ENCODE peak calls at places on chromosomes 3 and 15, in six cellular contexts. Q is NT2/D1, J is K562, V is HepG2, L is H1, E is GM12878. D is an unnamed sample.

GRCh38 chr15:22888120-22888859 is 49.8 kb downstream of the NIPA2 start:
- DNase-seq in E (no peak), V (no peak), J (peak), L (no peak), Q (no peak), D (no peak)

GRCh38 chr15:64452988-64453688 is 7.2 kb upstream of the ZNF609 start:
- DNase-seq in V (no peak), J (no peak), E (no peak), Q (no peak), L (no peak), D (no peak)

GRCh38 chr3:99976584-99976983 is 137.7 kb downstream of the FILIP1L start:
- DNase-seq in J (no peak), V (no peak), E (no peak), L (no peak), Q (no peak), D (no peak)

GRCh38 chr3:133570139-133570936 is 3.1 kb upstream of the CDV3 start:
- DNase-seq in Q (no peak), L (no peak), E (no peak), J (no peak), V (peak), D (peak)

GRCh38 chr3:154967090-154967489 is 113.0 kb upstream of the MME start:
- DNase-seq in V (no peak), Q (no peak), J (no peak), E (no peak), L (no peak), D (no peak)

GRCh38 chr3:11558002-11558401 is 85.7 kb downstream of the VGLL4 start:
- DNase-seq in J (no peak), V (no peak), L (no peak), E (no peak), Q (no peak), D (no peak)

GRCh38 chr15:66901336-66902100 is 163.9 kb upstream of the SMAD3 start:
- DNase-seq in Q (no peak), E (no peak), L (no peak), J (no peak), V (no peak), D (no peak)

GRCh38 chr15:52124270-52124878 is 11.8 kb upstream of the BCL2L10 start:
- DNase-seq in E (no peak), Q (no peak), L (no peak), J (no peak), V (peak), D (no peak)

GRCh38 chr3:30644615-30645014 is 38.2 kb downstream of the TGFBR2 start:
- DNase-seq in Q (no peak), V (no peak), J (no peak), E (no peak), L (no peak), D (no peak)

GRCh38 chr15:98754283-98755022 is 106.1 kb downstream of the IGF1R start:
- DNase-seq in J (no peak), L (no peak), Q (no peak), E (no peak), V (no peak), D (no peak)

GRCh38 chr3:23949784-23950183 is 4.7 kb downstream of the NR1D2 start:
- DNase-seq in J (no peak), Q (no peak), E (peak), L (no peak), V (peak), D (no peak)

GRCh38 chr3:177134166-177134565 is 63.1 kb downstream of the TBL1XR1 start:
- DNase-seq in E (no peak), L (no peak), V (no peak), Q (no peak), J (no peak), D (no peak)

GRCh38 chr3:175224051-175224450 is 364.9 kb downstream of the NAALADL2 start:
- DNase-seq in J (no peak), L (no peak), V (peak), Q (no peak), E (no peak), D (peak)

GRCh38 chr15:65666257-65666656 is 44.5 kb downstream of the SLC24A1 start:
- DNase-seq in V (no peak), L (no peak), Q (no peak), J (no peak), E (no peak), D (no peak)

GRCh38 chr3:56339671-56340070 is 128.6 kb downstream of the ERC2 start:
- DNase-seq in L (no peak), J (no peak), V (no peak), Q (no peak), E (no peak), D (no peak)

GRCh38 chr3:140186421-140186920 is 251.5 kb downstream of the CLSTN2 start:
- DNase-seq in L (no peak), V (no peak), E (no peak), J (no peak), Q (no peak), D (no peak)

GRCh38 chr15:48101376-48101961 is 19.3 kb upstream of the SLC24A5 start:
- DNase-seq in V (no peak), Q (no peak), E (no peak), L (no peak), J (no peak), D (no peak)

GRCh38 chr3:124558898-124559649 is 171.2 kb upstream of the UMPS start:
- DNase-seq in V (no peak), E (no peak), L (no peak), J (no peak), Q (peak), D (peak)

GRCh38 chr3:101026244-101026643 is 33.0 kb upstream of the ABI3BP start:
- DNase-seq in L (no peak), Q (no peak), V (no peak), E (no peak), J (no peak), D (no peak)

DNA sequence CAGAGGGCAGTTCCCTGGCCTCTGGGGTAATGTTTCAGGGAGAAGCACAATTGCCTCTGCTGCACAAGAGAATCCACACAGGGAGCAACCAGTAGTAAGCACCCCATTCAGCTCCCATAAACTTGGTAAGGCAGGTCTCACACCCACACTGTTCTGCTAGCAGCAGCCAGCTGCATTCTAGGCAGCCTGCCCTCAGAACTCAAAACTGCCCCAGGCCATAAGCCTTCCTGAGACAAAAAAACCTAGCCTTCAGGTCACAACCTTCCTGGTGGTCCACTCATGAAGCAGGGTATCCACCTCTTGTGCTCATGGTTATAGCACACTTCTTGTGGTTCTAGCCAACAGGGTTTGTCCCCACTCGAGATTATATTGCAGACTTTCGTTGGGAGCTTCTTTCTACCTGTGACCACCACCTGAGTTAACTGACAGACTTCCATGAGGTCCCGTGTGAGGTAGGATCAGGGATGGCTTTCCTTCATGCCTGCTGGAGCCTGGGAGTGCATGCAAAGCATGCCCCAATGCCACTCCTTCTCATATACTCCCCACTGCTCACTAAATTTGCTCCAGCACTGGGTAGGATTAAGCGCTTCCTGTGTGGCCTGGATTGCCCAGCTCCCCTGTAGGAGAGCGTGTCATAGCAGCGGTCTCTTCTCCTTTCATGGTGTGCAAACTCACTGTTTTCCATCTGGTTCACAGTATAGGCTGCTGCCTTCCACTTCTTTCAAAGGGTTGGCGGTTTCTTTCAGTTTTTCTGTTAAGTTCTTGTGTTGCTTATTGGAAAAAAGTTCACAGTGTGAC is 33.9 kb upstream of the ABI3BP start:
- DNase-seq in E (no peak), L (no peak), V (no peak), J (no peak), Q (no peak), D (no peak)
- TF ChIP-seq ZNF274 in E (no peak), L (no peak), V (no peak), J (no peak), Q (no peak), D (no peak)

GRCh38 chr15:88624971-88625290 is 3.8 kb downstream of the AEN start:
- DNase-seq in E (no peak), L (no peak), J (no peak), Q (no peak), V (no peak), D (no peak)
- TF ChIP-seq ZNF274 in E (no peak), L (no peak), J (no peak), Q (no peak), V (no peak), D (no peak)

GRCh38 chr15:50233192-50233736 is 32.3 kb downstream of the HDC start:
- DNase-seq in V (no peak), J (no peak), L (no peak), Q (no peak), E (no peak), D (no peak)
- TF ChIP-seq ZNF274 in V (no peak), J (no peak), L (no peak), Q (no peak), E (no peak), D (no peak)

GRCh38 chr3:95151590-95151989 is 1088.7 kb downstream of the NSUN3 start:
- DNase-seq in V (no peak), J (no peak), E (no peak), L (no peak), Q (no peak), D (no peak)

GRCh38 chr3:95154775-95155174 is 1091.9 kb downstream of the NSUN3 start:
- DNase-seq in J (no peak), V (no peak), L (no peak), Q (no peak), E (no peak), D (no peak)
- TF ChIP-seq ZNF274 in J (no peak), V (no peak), L (no peak), Q (no peak), E (no peak), D (no peak)

GRCh38 chr3:71581981-71582611 is 1.4 kb downstream of the FOXP1 start:
- DNase-seq in L (no peak), J (peak), Q (peak), E (no peak), V (peak), D (no peak)
- TF ChIP-seq ZNF274 in L (no peak), J (no peak), Q (no peak), E (no peak), V (no peak), D (no peak)

GRCh38 chr15:31871159-31871886 is 159.0 kb upstream of the CHRNA7 start:
- DNase-seq in L (no peak), E (no peak), V (no peak), J (no peak), Q (no peak), D (no peak)

GRCh38 chr15:31867536-31868442 is 162.5 kb upstream of the CHRNA7 start:
- DNase-seq in L (peak), J (peak), V (peak), Q (peak), E (peak), D (peak)

GRCh38 chr15:31869640-31870335 is 160.5 kb upstream of the CHRNA7 start:
- DNase-seq in V (no peak), L (no peak), Q (no peak), E (no peak), J (no peak), D (no peak)

GRCh38 chr15:31871887-31872281 is 158.4 kb upstream of the CHRNA7 start:
- DNase-seq in J (no peak), V (no peak), Q (no peak), L (no peak), E (no peak), D (no peak)

DNA sequence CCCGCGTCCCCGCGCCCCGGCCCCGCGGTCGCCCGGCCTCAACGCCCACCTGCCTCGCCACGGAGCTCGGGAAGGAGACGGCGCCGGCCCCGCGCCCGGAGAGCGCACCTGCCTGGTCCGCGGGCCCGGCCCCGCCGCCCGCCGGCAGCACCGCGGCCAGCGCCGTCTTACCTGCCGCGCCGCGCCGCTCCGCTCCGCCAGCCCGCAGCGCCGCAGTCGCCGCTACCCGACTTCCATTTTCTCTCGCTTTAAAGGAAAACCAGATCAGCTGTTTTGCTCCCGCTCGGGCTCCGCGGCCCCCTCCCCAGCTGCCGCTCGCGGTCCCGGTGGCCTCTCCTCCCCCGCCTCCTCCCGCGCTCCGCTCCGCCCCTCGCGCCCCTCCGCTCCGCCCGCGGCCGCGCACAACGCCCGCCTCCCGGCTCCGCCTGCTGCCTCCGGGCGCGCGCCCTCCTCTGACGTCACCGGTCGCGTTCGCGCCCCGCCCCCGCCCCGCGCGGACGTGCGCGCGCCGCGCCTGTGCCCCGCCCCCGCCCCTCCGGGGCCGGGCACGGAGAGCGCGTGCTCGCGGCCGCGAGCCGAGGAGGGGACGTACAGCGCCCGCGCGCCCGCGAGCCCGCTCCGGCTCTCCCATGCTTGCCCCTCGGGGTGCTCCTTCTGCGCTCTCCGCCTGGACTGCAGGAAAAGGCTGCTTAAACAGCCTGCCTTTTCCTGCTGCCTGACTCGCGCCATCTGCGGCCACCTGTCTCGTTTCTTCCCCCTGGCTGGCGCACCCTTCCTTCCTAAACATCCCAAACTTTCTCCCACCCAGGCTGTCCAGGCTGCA is 159.8 kb upstream of the CHRNA7 start:
- DNase-seq in J (peak), E (no peak), L (peak), V (peak), Q (peak), D (peak)
- TF ChIP-seq ZNF274 in J (no peak), E (no peak), L (no peak), V (no peak), Q (no peak), D (no peak)

GRCh38 chr15:100704281-100705055 is 102.1 kb downstream of the ASB7 start:
- DNase-seq in Q (no peak), E (no peak), L (no peak), J (no peak), V (no peak), D (no peak)
- TF ChIP-seq ZNF274 in Q (no peak), E (no peak), L (no peak), J (no peak), V (no peak), D (no peak)

GRCh38 chr3:114730397-114730796 is 416.7 kb downstream of the ZBTB20 start:
- DNase-seq in J (no peak), L (no peak), V (peak), E (no peak), Q (no peak), D (no peak)
- TF ChIP-seq ZNF274 in J (no peak), L (no peak), V (no peak), E (no peak), Q (no peak), D (no peak)

DNA sequence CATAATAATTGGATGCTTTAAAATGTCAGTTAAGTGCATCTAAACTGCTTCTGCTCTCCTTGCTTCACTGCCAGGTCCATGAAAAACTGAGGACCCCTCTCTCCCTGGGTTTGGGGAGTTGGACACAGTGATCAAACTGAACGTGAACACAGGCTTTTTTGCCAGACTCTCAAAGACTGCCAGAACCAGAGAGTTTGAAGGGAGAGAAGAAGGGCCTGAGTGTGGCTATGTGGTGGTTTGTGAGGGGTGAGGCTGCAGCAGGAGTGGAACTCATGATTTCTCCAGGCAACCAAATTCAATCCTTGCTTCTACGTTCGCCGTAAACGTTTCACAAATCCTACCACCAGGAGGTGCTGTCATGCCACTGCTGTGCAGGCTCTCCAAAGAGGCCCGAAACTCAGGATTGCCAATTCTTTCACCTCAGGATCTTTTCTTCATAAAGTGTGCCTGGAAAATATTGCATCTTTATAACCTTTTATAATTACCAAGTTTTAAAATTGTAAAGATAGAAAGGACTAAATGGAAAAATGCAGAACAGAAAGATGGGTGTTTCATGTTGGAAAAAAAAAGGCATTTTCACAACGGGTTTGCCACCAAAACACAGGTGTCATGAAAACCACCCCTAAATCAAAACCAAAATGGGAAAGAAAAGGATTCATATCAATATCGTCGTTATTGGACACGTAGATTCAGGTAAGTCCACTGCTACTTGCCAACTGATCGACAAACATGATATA is 19.7 kb downstream of the TM4SF4 start:
- DNase-seq in L (peak), J (peak), Q (peak), V (peak), E (no peak), D (peak)
- TF ChIP-seq ZNF274 in L (no peak), J (no peak), Q (no peak), V (peak), E (no peak), D (no peak)

GRCh38 chr3:70943886-70944285 is 631.4 kb upstream of the MDFIC2 start:
- DNase-seq in L (no peak), V (no peak), J (no peak), Q (no peak), E (no peak), D (no peak)

GRCh38 chr3:70951937-70952492 is 631.5 kb downstream of the FOXP1 start:
- DNase-seq in J (no peak), L (no peak), E (no peak), Q (no peak), V (no peak), D (no peak)

GRCh38 chr3:70947584-70947983 is 635.1 kb upstream of the MDFIC2 start:
- DNase-seq in E (no peak), J (no peak), V (no peak), Q (no peak), L (no peak), D (no peak)
- TF ChIP-seq ZNF274 in E (no peak), J (no peak), V (no peak), Q (no peak), L (no peak), D (no peak)